ENCODE peak calls at places on chromosomes 1 and 21, in four cellular contexts. B, Y, E and D are unnamed samples.

GRCh38 chr1:63148825-63149645 is 173.3 kb upstream of the FOXD3 start:
- DNase-seq in B (peak), E (peak), Y (peak), D (peak)

GRCh38 chr21:45076245-45076661 is 1.9 kb downstream of the ADARB1 start:
- DNase-seq in B (no peak), E (peak), Y (peak), D (peak)

GRCh38 chr1:28269529-28269928 is 10.2 kb downstream of the SESN2 start:
- DNase-seq in Y (no peak), B (no peak), E (no peak), D (no peak)

GRCh38 chr1:24119859-24120756 is 8.2 kb upstream of the MYOM3 start:
- DNase-seq in Y (peak), E (no peak), B (no peak), D (peak)

GRCh38 chr1:224852901-224853568 is 76.4 kb upstream of the DNAH14 start:
- DNase-seq in E (peak), Y (peak), B (peak), D (peak)

GRCh38 chr1:211258756-211259595 is at the start of gene RCOR3:
- DNase-seq in B (peak), Y (peak), E (peak), D (peak)

GRCh38 chr1:53281180-53281579 is 42.9 kb upstream of the MAGOH start:
- DNase-seq in E (no peak), B (no peak), Y (no peak), D (no peak)

GRCh38 chr21:14251336-14251735 is 35.4 kb downstream of the RBM11 start:
- DNase-seq in Y (no peak), E (no peak), B (no peak), D (no peak)

GRCh38 chr1:199723557-199723956 is 304.0 kb upstream of the NR5A2 start:
- DNase-seq in B (no peak), Y (peak), E (no peak), D (no peak)

GRCh38 chr1:243946946-243947345 is 96.9 kb upstream of the AKT3 start:
- DNase-seq in Y (no peak), B (no peak), E (peak), D (no peak)

GRCh38 chr1:228077565-228078330 is 4.8 kb upstream of the ARF1 start:
- DNase-seq in B (no peak), E (no peak), Y (no peak), D (no peak)

GRCh38 chr21:43209575-43210453 is 41.0 kb downstream of the CRYAA start:
- DNase-seq in B (no peak), E (no peak), Y (peak), D (peak)

GRCh38 chr1:36948606-36949005 is 85.7 kb downstream of the GRIK3 start:
- DNase-seq in E (no peak), B (no peak), Y (no peak), D (no peak)

GRCh38 chr1:180482425-180483275 is 19.7 kb downstream of the ACBD6 start:
- DNase-seq in E (peak), B (peak), Y (peak), D (peak)

GRCh38 chr1:8540971-8541370 is 223.1 kb downstream of the SLC45A1 start:
- DNase-seq in E (no peak), Y (no peak), B (no peak), D (peak)

GRCh38 chr21:15197696-15198095 is 132.9 kb upstream of the NRIP1 start:
- DNase-seq in Y (no peak), B (no peak), E (no peak), D (no peak)

GRCh38 chr21:38260426-38260825 is 3.6 kb downstream of the KCNJ15 start:
- DNase-seq in B (no peak), E (no peak), Y (no peak), D (no peak)

GRCh38 chr1:9247894-9248293 is 13.3 kb downstream of the H6PD start:
- DNase-seq in Y (no peak), B (no peak), E (no peak), D (no peak)

GRCh38 chr21:15682977-15683376 is 46.8 kb upstream of the USP25 start:
- DNase-seq in Y (peak), B (no peak), E (no peak), D (peak)

GRCh38 chr1:58041621-58042020 is 504.9 kb downstream of the OMA1 start:
- DNase-seq in E (peak), B (no peak), Y (no peak), D (no peak)

GRCh38 chr1:207050768-207051614 is at the start of gene YOD1:
- DNase-seq in B (peak), Y (peak), E (peak), D (peak)

GRCh38 chr1:53346814-53347176 is 18.9 kb upstream of the LRP8 start:
- DNase-seq in B (no peak), E (no peak), Y (no peak), D (no peak)

GRCh38 chr1:174262747-174263241 is 103.5 kb downstream of the RABGAP1L start:
- DNase-seq in B (peak), E (peak), Y (peak), D (peak)

GRCh38 chr1:143574891-143575520 is 396.8 kb downstream of the FAM72C start:
- DNase-seq in Y (no peak), B (no peak), E (no peak), D (no peak)

GRCh38 chr1:100928128-100928527 is 32.2 kb downstream of the SLC30A7 start:
- DNase-seq in E (peak), B (no peak), Y (no peak), D (no peak)

GRCh38 chr1:119363162-119363561 is 5.4 kb upstream of the HAO2 start:
- DNase-seq in B (no peak), Y (no peak), E (no peak), D (no peak)
- H3K18ac ChIP-seq in B (no peak), Y (no peak), E (no peak), D (peak)

GRCh38 chr1:78491311-78492071 is 717 bp downstream of the PTGFR start:
- DNase-seq in B (peak), E (peak), Y (peak), D (peak)
- H3K4me3 ChIP-seq in B (peak), E (peak), Y (peak), D (peak)

GRCh38 chr1:184900507-184900906 is 73.8 kb downstream of the NIBAN1 start:
- DNase-seq in B (no peak), Y (no peak), E (no peak), D (no peak)

GRCh38 chr1:184905601-184906322 is 68.5 kb downstream of the NIBAN1 start:
- DNase-seq in Y (no peak), E (peak), B (no peak), D (no peak)

GRCh38 chr1:184906771-184907170 is 67.5 kb downstream of the NIBAN1 start:
- DNase-seq in B (no peak), Y (peak), E (no peak), D (peak)

DNA sequence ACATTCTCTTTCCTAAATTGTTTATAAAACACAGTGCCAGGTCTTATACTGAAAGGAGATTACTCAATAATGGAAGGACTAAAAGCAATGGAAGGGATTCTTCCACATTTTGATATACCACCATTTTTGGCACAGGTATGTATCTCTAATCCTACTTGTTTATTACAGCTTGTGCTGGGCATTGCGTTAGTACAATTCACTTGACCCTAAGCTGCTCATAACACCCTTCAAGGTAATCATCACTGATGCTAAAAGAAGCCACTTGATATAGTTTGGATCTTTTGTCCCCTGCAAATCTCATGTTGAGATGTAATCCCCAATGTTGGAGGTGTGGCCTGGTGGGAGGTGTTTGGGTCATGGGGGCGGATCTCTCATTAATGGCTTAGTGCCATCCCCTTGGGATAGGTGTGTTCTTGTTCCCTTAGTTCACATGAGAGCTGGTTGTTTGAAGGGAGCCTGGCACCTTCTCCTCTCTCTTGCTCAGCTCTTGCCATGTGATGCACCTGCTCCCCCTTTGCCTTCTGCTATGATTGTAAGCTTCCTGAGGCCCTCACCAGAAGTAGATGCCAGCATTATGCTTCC is 71.1 kb downstream of the NIBAN1 start:
- DNase-seq in Y (no peak), B (no peak), E (no peak), D (no peak)
- H3K27ac ChIP-seq in Y (no peak), B (no peak), E (no peak), D (no peak)

DNA sequence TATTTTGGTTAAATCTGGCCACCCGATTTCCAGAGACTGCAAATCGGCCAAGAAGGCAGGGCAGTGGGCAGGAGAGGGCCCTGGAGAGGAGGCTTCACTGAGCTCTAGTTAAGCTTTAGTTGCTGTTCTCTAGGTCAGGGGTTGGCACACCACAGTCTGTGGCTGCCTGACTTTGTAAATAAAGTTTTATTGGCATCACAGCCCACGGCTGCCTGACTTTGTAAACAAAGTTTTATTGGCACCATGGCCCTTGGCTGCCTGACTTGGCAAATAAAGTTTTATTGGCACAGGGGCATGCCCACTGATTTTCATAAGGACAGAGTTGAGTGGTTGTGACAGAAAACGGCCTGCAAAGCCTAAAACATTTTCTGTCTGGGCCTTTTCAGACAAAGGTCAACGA is 19.7 kb downstream of the AJAP1 start:
- DNase-seq in Y (no peak), E (no peak), B (no peak), D (no peak)
- H3K18ac ChIP-seq in Y (no peak), E (no peak), B (no peak), D (no peak)

GRCh38 chr1:105830614-105831146 is 1225.8 kb upstream of the PRMT6 start:
- DNase-seq in Y (no peak), E (no peak), B (no peak), D (no peak)
- H3K4me3 ChIP-seq in Y (no peak), E (no peak), B (no peak), D (no peak)

DNA sequence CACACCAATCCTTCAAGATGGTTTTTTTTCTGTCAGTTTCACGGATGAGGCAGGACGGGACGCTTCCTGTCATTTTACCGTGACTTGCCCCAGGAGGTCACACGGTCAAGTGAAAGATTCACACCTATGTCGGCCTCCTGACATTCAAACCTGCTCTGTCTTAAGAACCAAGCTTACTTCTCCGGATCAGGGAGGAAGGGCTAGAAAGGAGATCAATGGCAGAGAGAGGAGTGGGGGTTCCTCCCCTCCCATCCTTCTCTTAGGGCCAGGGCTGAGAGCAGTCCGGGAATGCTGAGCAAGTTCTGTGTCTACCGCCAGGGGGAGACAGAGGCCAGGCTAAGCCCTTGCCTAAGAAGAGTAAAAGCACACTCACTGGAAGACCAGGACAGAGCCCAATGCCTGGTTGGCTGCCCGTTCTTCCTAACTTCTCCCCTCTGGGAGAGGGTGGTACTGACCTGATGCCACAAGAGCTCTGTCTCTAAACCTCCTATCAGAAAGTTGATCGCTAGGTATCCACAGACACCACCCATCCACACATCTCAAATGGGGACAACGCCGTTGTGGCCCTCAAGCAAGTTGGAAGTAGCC is 1.1 kb upstream of the PPM1J start:
- DNase-seq in E (peak), B (peak), Y (peak), D (peak)
- H3K27ac ChIP-seq in E (no peak), B (no peak), Y (no peak), D (no peak)

DNA sequence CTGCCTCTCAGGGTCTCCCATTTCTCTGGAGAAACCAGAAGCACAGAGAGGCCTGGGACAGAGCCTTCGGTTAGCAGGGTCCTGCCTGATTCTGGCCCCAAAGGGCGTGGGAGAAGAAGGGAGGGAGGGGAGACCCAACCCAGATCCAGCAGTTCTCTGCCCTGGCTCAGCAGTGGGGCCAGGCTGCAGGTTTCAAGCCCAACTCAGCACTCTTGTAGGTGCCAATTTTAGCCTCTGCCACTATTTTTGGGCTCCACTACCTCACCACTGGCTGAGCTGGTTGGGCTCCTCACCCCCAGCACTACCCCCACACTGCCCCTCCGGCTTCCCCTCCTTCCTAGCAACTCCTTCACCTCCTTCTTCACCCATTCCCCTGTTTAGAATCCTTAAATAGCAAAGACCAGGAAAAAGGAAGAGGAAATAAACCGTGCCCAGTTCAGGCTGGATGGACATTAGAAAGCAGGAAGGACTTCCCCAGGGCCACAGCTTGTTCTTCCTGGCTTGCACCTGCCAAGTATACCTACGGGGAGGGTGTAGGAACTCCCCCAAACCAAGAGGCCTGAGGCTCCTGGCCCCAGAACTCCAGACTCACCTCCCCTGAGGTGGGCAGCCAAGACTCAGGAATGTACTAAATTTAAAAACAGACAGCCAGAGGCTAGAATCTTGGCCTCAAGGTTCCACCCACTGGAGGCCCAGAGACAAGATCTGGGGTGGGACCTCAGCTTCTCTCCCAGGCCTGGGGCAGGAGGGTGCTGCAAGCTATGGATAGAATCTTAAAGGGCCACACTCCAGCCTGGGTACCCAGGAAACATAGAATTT is 1.4 kb upstream of the ARHGEF2 start:
- DNase-seq in B (no peak), E (no peak), Y (no peak), D (no peak)
- H3K18ac ChIP-seq in B (peak), E (peak), Y (peak), D (peak)